ENCODE peak calls at places on chromosome 22, in nine cellular contexts. J is heart right ventricle; W is pancreas; L is cardiac muscle cell; C is CD4-positive, alpha-beta memory T cell; V is fibroblast of lung; T is foreskin keratinocyte; H is hepatocyte; F is heart left ventricle. B is an unnamed sample.

GRCh38 chr22:26740253-26740652 is 82.9 kb downstream of the MIAT start:
- DNase-seq in C (no peak), T (no peak), H (no peak), F (no peak), L (no peak), V (no peak), J (no peak), W (no peak), B (no peak)

GRCh38 chr22:42682113-42682851 is 33.1 kb upstream of the CYB5R3 start:
- DNase-seq in J (no peak), W (no peak), L (no peak), T (no peak), V (no peak), C (no peak), F (no peak), H (no peak), B (no peak)

GRCh38 chr22:43263645-43264514 is 76.9 kb upstream of the TTLL12 start:
- DNase-seq in J (peak; percentile 62), F (no peak), W (peak; percentile 50), L (peak; percentile 90), V (peak; percentile 91), C (peak; percentile 77), T (peak; percentile 62), H (peak; percentile 84), B (no peak)

GRCh38 chr22:23218053-23218866 is 38.0 kb downstream of the BCR start:
- DNase-seq in V (no peak), J (no peak), W (no peak), C (no peak), L (no peak), F (no peak), H (no peak), T (no peak), B (peak; percentile 46)

GRCh38 chr22:22226448-22227187 is 18.0 kb upstream of the VPREB1 start:
- DNase-seq in C (no peak), J (no peak), V (no peak), W (no peak), H (no peak), F (no peak), L (no peak), T (no peak), B (no peak)

GRCh38 chr22:19497245-19497644 is 17.5 kb downstream of the CDC45 start:
- DNase-seq in C (no peak), L (peak; percentile 90), J (no peak), F (no peak), W (no peak), H (no peak), V (peak; percentile 93), T (peak; percentile 13), B (no peak)

GRCh38 chr22:39293766-39294368 is 25.6 kb downstream of the RPL3 start:
- DNase-seq in C (no peak), V (no peak), L (no peak), T (no peak), W (no peak), J (no peak), H (no peak), F (no peak), B (no peak)

GRCh38 chr22:39244073-39244495 is 698 bp downstream of the PDGFB start:
- DNase-seq in V (no peak), H (no peak), J (no peak), C (no peak), T (no peak), F (peak; percentile 68), W (no peak), L (no peak), B (no peak)

GRCh38 chr22:29856496-29856895 is 18.4 kb upstream of the ASCC2 start:
- DNase-seq in C (no peak), V (no peak), J (no peak), T (no peak), F (no peak), L (no peak), H (no peak), W (no peak), B (no peak)

GRCh38 chr22:41078975-41079374 is 13.4 kb upstream of the EP300 start:
- DNase-seq in F (no peak), W (no peak), L (no peak), H (no peak), V (no peak), J (no peak), T (no peak), C (no peak), B (no peak)

GRCh38 chr22:24887260-24887659 is 59.2 kb downstream of the LHFPL7 start:
- DNase-seq in F (no peak), T (no peak), C (no peak), V (no peak), H (no peak), W (no peak), J (no peak), L (no peak), B (no peak)

GRCh38 chr22:19354201-19354600 is 62.7 kb upstream of the CLTCL1 start:
- DNase-seq in C (no peak), W (no peak), F (no peak), J (no peak), V (no peak), T (no peak), L (no peak), H (no peak), B (no peak)

GRCh38 chr22:26554956-26555355 is 35.0 kb downstream of the TPST2 start:
- DNase-seq in H (no peak), C (no peak), J (no peak), F (no peak), V (no peak), T (no peak), L (no peak), W (no peak), B (no peak)

GRCh38 chr22:20211997-20212753 is 55.9 kb downstream of the RTN4R start:
- DNase-seq in W (peak; percentile 78), F (peak; percentile 88), V (peak; percentile 60), J (peak; percentile 54), L (peak; percentile 52), C (no peak), H (no peak), T (peak; percentile 25), B (peak; percentile 91)

GRCh38 chr22:27523711-27524110 is 277.8 kb downstream of the MN1 start:
- DNase-seq in W (no peak), V (no peak), T (no peak), J (no peak), C (no peak), L (no peak), H (no peak), F (no peak), B (no peak)

GRCh38 chr22:44037519-44038370 is 13.6 kb downstream of the PARVB start:
- DNase-seq in W (no peak), F (no peak), C (no peak), J (peak; percentile 55), L (peak; percentile 82), H (peak; percentile 58), V (peak; percentile 96), T (peak; percentile 94), B (no peak)

GRCh38 chr22:38638734-38639133 is 17.5 kb downstream of the FAM227A start:
- DNase-seq in H (no peak), L (peak; percentile 30), C (no peak), J (no peak), F (no peak), T (no peak), W (no peak), V (peak; percentile 52), B (no peak)

GRCh38 chr22:32378703-32379272 is 21.1 kb downstream of the RFPL3 start:
- DNase-seq in H (peak; percentile 38), V (peak; percentile 12), C (no peak), F (no peak), L (peak; percentile 36), J (no peak), W (no peak), T (peak; percentile 33), B (no peak)

GRCh38 chr22:32375678-32376450 is 18.2 kb downstream of the RFPL3 start:
- DNase-seq in T (no peak), W (no peak), C (no peak), H (no peak), F (no peak), J (no peak), L (peak; percentile 1), V (no peak), B (no peak)

GRCh38 chr22:32380991-32381390 is 23.3 kb downstream of the RFPL3 start:
- DNase-seq in L (no peak), W (no peak), F (no peak), J (no peak), C (no peak), T (peak; percentile 34), H (no peak), V (peak; percentile 13), B (no peak)

DNA sequence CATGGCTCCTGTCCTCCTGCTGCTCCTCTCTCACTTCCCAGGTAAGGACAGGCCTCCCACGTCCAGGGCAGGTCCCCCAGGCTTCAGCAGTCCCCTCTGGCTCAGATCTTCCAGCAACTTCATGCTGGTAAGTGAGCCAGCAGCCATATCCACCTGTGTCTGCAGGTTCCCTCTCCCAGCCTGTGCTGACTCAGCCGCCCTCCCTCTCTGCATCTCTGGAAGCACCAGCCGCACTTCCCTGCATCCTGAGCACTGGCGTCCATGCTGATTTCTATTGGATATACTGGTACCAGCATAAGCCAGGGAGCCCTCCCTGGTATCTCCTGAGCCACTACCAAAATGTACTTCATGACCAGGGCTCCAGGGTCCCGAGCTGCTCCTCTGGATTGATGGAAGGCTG is 19.0 kb downstream of the RFPL3 start:
- DNase-seq in H (no peak), W (no peak), J (no peak), C (no peak), F (no peak), T (no peak), V (no peak), L (no peak), B (no peak)
- H3K4me1 ChIP-seq in H (no peaks in the 10 kb centered on the region), W (no peaks in the 10 kb centered on the region), J (no peaks in the 10 kb centered on the region), C (no peaks in the 10 kb centered on the region), F (no peaks in the 10 kb centered on the region), T (no peaks in the 10 kb centered on the region), V (no peaks in the 10 kb centered on the region), L (no peaks in the 10 kb centered on the region), B (no peaks in the 10 kb centered on the region)

GRCh38 chr22:49466926-49467590 is 360.6 kb downstream of the BRD1 start:
- DNase-seq in H (no peak), V (no peak), W (no peak), J (no peak), T (no peak), F (no peak), C (no peak), L (no peak), B (peak; percentile 44)
- H3K27ac ChIP-seq in H (no peak overlapping the region), V (no peak overlapping the region), W (no peak overlapping the region), J (no peak overlapping the region), T (no peak overlapping the region), F (no peak overlapping the region), C (no peak overlapping the region), L (no peak overlapping the region), B (no peak overlapping the region)

DNA sequence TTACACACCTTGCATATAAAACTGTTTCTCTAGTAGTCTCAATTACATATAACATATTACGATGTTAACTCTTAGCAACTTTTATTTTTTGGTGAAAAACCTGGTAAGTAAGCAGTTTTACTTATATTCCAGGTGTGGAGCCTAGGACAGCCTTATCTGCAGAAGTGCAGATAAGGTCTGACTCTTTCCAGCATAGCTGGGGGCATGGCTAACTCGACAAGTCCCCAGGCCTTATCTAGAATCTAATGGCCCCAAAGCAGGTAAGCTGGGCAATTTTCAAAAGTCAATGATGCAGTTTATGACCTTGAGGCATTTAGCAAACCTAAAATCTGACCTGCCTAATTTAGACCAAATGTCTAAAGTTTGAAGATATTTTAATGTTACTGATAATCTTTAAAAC is 4.2 kb upstream of the C1QTNF6 start:
- DNase-seq in V (no peak), F (no peak), J (no peak), C (no peak), L (no peak), H (no peak), T (no peak), W (no peak), B (no peak)
- H3K4me1 ChIP-seq in V (peaks cover 24% of the 10 kb centered on the region), F (peaks cover 16% of the 10 kb centered on the region), J (peaks cover 62% of the 10 kb centered on the region), C (peaks cover 53% of the 10 kb centered on the region), L (peaks cover 35% of the 10 kb centered on the region), H (peaks cover 47% of the 10 kb centered on the region), T (peaks cover 30% of the 10 kb centered on the region), W (peaks cover 9% of the 10 kb centered on the region), B (no peaks in the 10 kb centered on the region)

GRCh38 chr22:36363378-36363931 is 24.3 kb downstream of the MYH9 start:
- DNase-seq in H (peak; percentile 72), V (no peak), F (no peak), L (no peak), C (no peak), J (no peak), T (no peak), W (no peak), B (no peak)
- H3K27ac ChIP-seq in H (peak overlapping the region; percentile 98), V (peak overlapping the region; percentile 90), F (peak overlapping the region; percentile 87), L (peak overlapping the region; percentile 92), C (peak overlapping the region; percentile 91), J (peak overlapping the region; percentile 86), T (peak overlapping the region; percentile 13), W (peak overlapping the region; percentile 44), B (peak overlapping the region; percentile 94)